ENCODE peak calls at places on chromosomes 13 and 19, in five cellular contexts. U is epithelial cell of esophagus, C is MM.1S, Z is NCI-H2081 treated with DMSO at 0.1 percent for 48 hours, F is C1 segment of cervical spinal cord. P is an unnamed sample.

GRCh38 chr13:47337781-47338507 is 441.1 kb upstream of the HTR2A start:
- DNase-seq in U (no peak), Z (no peak), C (no peak), F (no peak), P (no peak)

GRCh38 chr13:20461481-20461859 is 64.2 kb downstream of the CRYL1 start:
- DNase-seq in U (peak), F (no peak), C (no peak), Z (no peak), P (no peak)

GRCh38 chr19:4066682-4067395 is at the start of gene ZBTB7A:
- DNase-seq in F (no peak), C (peak), U (peak), Z (peak), P (no peak)

GRCh38 chr19:34838248-34838647 is 65.2 kb upstream of the ZNF599 start:
- DNase-seq in F (no peak), Z (no peak), U (peak), C (no peak), P (no peak)

GRCh38 chr13:24688901-24689300 is 8.7 kb downstream of the ATP12A start:
- DNase-seq in U (no peak), Z (no peak), C (no peak), F (no peak), P (no peak)

GRCh38 chr19:2723747-2724146 is 2.6 kb upstream of the DIRAS1 start:
- DNase-seq in C (no peak), F (no peak), Z (no peak), U (no peak), P (no peak)

GRCh38 chr13:23378009-23378632 is 55.4 kb downstream of the SACS start:
- DNase-seq in C (peak), U (peak), Z (no peak), F (no peak), P (no peak)

GRCh38 chr13:99988469-99989375 is 7.1 kb downstream of the ZIC2 start:
- DNase-seq in U (no peak), F (no peak), Z (no peak), C (no peak), P (no peak)

GRCh38 chr19:46620716-46621115 is 4.2 kb downstream of the PTGIR start:
- DNase-seq in C (no peak), F (no peak), Z (no peak), U (no peak), P (no peak)